ENCODE peak calls at places on chromosomes 1 and 21, in eight cellular contexts. One of them, this sample, is unnamed.

GRCh38 chr21:44354775-44355771 is 1.7 kb downstream of the TRPM2 start:
- DNase-seq in body of pancreas: no peak
- DNase-seq in B cell: peak
- DNase-seq in cardiac muscle cell: no peak
- DNase-seq in mesothelial cell of epicardium: no peak
- DNase-seq in endothelial cell: no peak
- DNase-seq in HL-60: peak
- DNase-seq in hepatocyte: no peak
- DNase-seq in this sample: peak

GRCh38 chr1:239388578-239388977 is 2.2 kb downstream of the CHRM3 start:
- DNase-seq in body of pancreas: peak
- DNase-seq in B cell: no peak
- DNase-seq in cardiac muscle cell: no peak
- DNase-seq in mesothelial cell of epicardium: no peak
- DNase-seq in endothelial cell: no peak
- DNase-seq in HL-60: no peak
- DNase-seq in hepatocyte: no peak
- DNase-seq in this sample: no peak

GRCh38 chr1:244065960-244066388 is 14.9 kb downstream of the ZBTB18 start:
- DNase-seq in body of pancreas: no peak
- DNase-seq in B cell: no peak
- DNase-seq in cardiac muscle cell: no peak
- DNase-seq in mesothelial cell of epicardium: no peak
- DNase-seq in endothelial cell: no peak
- DNase-seq in HL-60: no peak
- DNase-seq in hepatocyte: no peak
- DNase-seq in this sample: no peak

GRCh38 chr1:146019225-146020057 is 2.1 kb downstream of the HJV start:
- DNase-seq in body of pancreas: no peak
- DNase-seq in B cell: no peak
- DNase-seq in cardiac muscle cell: no peak
- DNase-seq in mesothelial cell of epicardium: no peak
- DNase-seq in endothelial cell: no peak
- DNase-seq in HL-60: no peak
- DNase-seq in hepatocyte: no peak
- DNase-seq in this sample: no peak

GRCh38 chr1:243745361-243745760 is 104.7 kb downstream of the AKT3 start:
- DNase-seq in body of pancreas: no peak
- DNase-seq in B cell: no peak
- DNase-seq in cardiac muscle cell: no peak
- DNase-seq in mesothelial cell of epicardium: no peak
- DNase-seq in endothelial cell: no peak
- DNase-seq in HL-60: no peak
- DNase-seq in hepatocyte: no peak
- DNase-seq in this sample: no peak

GRCh38 chr1:85322655-85323054 is 46.2 kb upstream of the BCL10 start:
- DNase-seq in body of pancreas: no peak
- DNase-seq in B cell: no peak
- DNase-seq in cardiac muscle cell: no peak
- DNase-seq in mesothelial cell of epicardium: no peak
- DNase-seq in endothelial cell: no peak
- DNase-seq in HL-60: no peak
- DNase-seq in hepatocyte: no peak
- DNase-seq in this sample: no peak

GRCh38 chr1:211520641-211521040 is 28.7 kb upstream of the RD3 start:
- DNase-seq in body of pancreas: no peak
- DNase-seq in B cell: no peak
- DNase-seq in cardiac muscle cell: no peak
- DNase-seq in mesothelial cell of epicardium: no peak
- DNase-seq in endothelial cell: no peak
- DNase-seq in HL-60: no peak
- DNase-seq in hepatocyte: no peak
- DNase-seq in this sample: no peak

GRCh38 chr21:16473965-16474364 is 744.2 kb downstream of the USP25 start:
- DNase-seq in body of pancreas: no peak
- DNase-seq in B cell: no peak
- DNase-seq in cardiac muscle cell: no peak
- DNase-seq in mesothelial cell of epicardium: no peak
- DNase-seq in endothelial cell: no peak
- DNase-seq in HL-60: no peak
- DNase-seq in hepatocyte: no peak
- DNase-seq in this sample: no peak

GRCh38 chr1:169367096-169367685 is 406 bp downstream of the NME7 start:
- DNase-seq in body of pancreas: no peak
- DNase-seq in B cell: no peak
- DNase-seq in cardiac muscle cell: no peak
- DNase-seq in mesothelial cell of epicardium: no peak
- DNase-seq in endothelial cell: no peak
- DNase-seq in HL-60: no peak
- DNase-seq in hepatocyte: peak
- DNase-seq in this sample: no peak

GRCh38 chr1:24364975-24365678 is 46.0 kb downstream of the GRHL3 start:
- DNase-seq in body of pancreas: peak
- DNase-seq in B cell: no peak
- DNase-seq in cardiac muscle cell: no peak
- DNase-seq in mesothelial cell of epicardium: no peak
- DNase-seq in endothelial cell: no peak
- DNase-seq in HL-60: peak
- DNase-seq in hepatocyte: no peak
- DNase-seq in this sample: peak

GRCh38 chr1:243984788-243985187 is 66.3 kb upstream of the ZBTB18 start:
- DNase-seq in body of pancreas: no peak
- DNase-seq in B cell: no peak
- DNase-seq in cardiac muscle cell: no peak
- DNase-seq in mesothelial cell of epicardium: no peak
- DNase-seq in endothelial cell: no peak
- DNase-seq in HL-60: no peak
- DNase-seq in hepatocyte: no peak
- DNase-seq in this sample: no peak

GRCh38 chr21:34788879-34789278 is 120.1 kb downstream of the CLIC6 start:
- DNase-seq in body of pancreas: no peak
- DNase-seq in B cell: no peak
- DNase-seq in cardiac muscle cell: no peak
- DNase-seq in mesothelial cell of epicardium: no peak
- DNase-seq in endothelial cell: no peak
- DNase-seq in HL-60: no peak
- DNase-seq in hepatocyte: no peak
- DNase-seq in this sample: no peak

GRCh38 chr21:36428789-36429671 is 43.8 kb downstream of the CHAF1B start:
- DNase-seq in body of pancreas: no peak
- DNase-seq in B cell: no peak
- DNase-seq in cardiac muscle cell: no peak
- DNase-seq in mesothelial cell of epicardium: no peak
- DNase-seq in endothelial cell: no peak
- DNase-seq in HL-60: no peak
- DNase-seq in hepatocyte: no peak
- DNase-seq in this sample: no peak

GRCh38 chr1:44568128-44568900 is 106.0 kb downstream of the TMEM53 start:
- DNase-seq in body of pancreas: peak
- DNase-seq in B cell: no peak
- DNase-seq in cardiac muscle cell: no peak
- DNase-seq in mesothelial cell of epicardium: no peak
- DNase-seq in endothelial cell: no peak
- DNase-seq in HL-60: no peak
- DNase-seq in hepatocyte: no peak
- DNase-seq in this sample: no peak

GRCh38 chr1:26069941-26070807 is 2.7 kb upstream of the TRIM63 start:
- DNase-seq in body of pancreas: no peak
- DNase-seq in B cell: no peak
- DNase-seq in cardiac muscle cell: no peak
- DNase-seq in mesothelial cell of epicardium: no peak
- DNase-seq in endothelial cell: no peak
- DNase-seq in HL-60: no peak
- DNase-seq in hepatocyte: no peak
- DNase-seq in this sample: no peak

GRCh38 chr1:30253361-30253760 is 470.0 kb downstream of the MATN1 start:
- DNase-seq in body of pancreas: no peak
- DNase-seq in B cell: no peak
- DNase-seq in cardiac muscle cell: no peak
- DNase-seq in mesothelial cell of epicardium: no peak
- DNase-seq in endothelial cell: no peak
- DNase-seq in HL-60: no peak
- DNase-seq in hepatocyte: no peak
- DNase-seq in this sample: no peak

GRCh38 chr1:226308166-226308722 is 720 bp downstream of the LIN9 start:
- DNase-seq in body of pancreas: peak
- DNase-seq in B cell: no peak
- DNase-seq in cardiac muscle cell: no peak
- DNase-seq in mesothelial cell of epicardium: no peak
- DNase-seq in endothelial cell: no peak
- DNase-seq in HL-60: no peak
- DNase-seq in hepatocyte: no peak
- DNase-seq in this sample: no peak

GRCh38 chr1:37817481-37817880 is 9.5 kb upstream of the YRDC start:
- DNase-seq in body of pancreas: peak
- DNase-seq in B cell: no peak
- DNase-seq in cardiac muscle cell: no peak
- DNase-seq in mesothelial cell of epicardium: no peak
- DNase-seq in endothelial cell: no peak
- DNase-seq in HL-60: no peak
- DNase-seq in hepatocyte: peak
- DNase-seq in this sample: no peak
- TF ChIP-seq CTCF in body of pancreas: no peak
- TF ChIP-seq CTCF in B cell: no peak
- TF ChIP-seq CTCF in cardiac muscle cell: no peak
- TF ChIP-seq CTCF in mesothelial cell of epicardium: no peak
- TF ChIP-seq CTCF in endothelial cell: no peak
- TF ChIP-seq CTCF in HL-60: no peak
- TF ChIP-seq CTCF in hepatocyte: no peak
- TF ChIP-seq CTCF in this sample: no peak

DNA sequence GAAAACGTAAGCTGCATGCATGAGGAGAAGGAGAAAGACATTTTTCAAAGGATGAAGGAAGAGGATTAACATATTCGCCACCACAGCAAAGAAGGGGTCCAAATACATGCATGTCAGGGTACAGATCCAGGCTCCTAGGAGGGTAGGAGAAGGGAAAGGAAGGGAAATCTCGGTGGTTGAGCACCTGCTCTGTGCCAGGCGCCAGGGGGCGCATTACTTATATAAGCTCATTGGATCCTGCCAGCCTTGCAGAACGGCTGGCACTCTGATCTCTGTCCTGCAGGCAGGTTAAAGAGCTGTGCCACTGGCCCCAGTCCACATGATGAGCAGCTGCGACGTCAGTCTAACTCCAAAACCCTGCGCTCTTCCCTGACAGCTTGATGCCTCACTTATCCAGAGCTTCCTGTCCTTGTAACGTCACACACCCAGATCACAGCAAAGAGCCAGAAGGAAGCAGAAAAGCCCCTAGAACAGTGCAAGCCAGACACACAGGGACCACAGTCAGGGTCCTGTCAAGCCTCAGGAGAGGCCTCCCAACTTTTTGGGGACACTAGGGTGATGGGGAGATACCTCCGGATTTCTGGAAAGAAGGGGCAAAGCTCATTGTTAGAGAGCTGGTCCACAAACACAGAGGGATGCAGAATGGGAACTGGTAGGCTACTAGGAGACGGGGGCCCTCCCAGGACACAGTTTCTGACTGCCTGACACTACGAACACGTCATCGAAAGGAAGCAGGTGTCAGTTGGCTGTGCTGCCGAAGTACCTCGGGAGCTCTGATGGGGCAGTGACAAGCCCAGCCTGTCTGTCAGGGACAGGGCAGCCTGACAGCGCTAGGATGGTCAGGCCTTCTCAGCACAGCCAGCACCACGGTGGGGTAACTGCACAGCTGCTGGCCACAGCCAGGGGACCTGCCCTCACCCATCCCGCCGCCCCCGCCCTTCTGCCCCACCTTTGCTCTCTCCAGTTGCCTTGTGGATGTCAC is 99.1 kb downstream of the BEND5 start:
- DNase-seq in body of pancreas: peak
- DNase-seq in B cell: peak
- DNase-seq in cardiac muscle cell: peak
- DNase-seq in mesothelial cell of epicardium: peak
- DNase-seq in endothelial cell: peak
- DNase-seq in HL-60: no peak
- DNase-seq in hepatocyte: peak
- DNase-seq in this sample: peak
- TF ChIP-seq CTCF in body of pancreas: peak
- TF ChIP-seq CTCF in B cell: peak
- TF ChIP-seq CTCF in cardiac muscle cell: peak
- TF ChIP-seq CTCF in mesothelial cell of epicardium: peak
- TF ChIP-seq CTCF in endothelial cell: peak
- TF ChIP-seq CTCF in HL-60: peak
- TF ChIP-seq CTCF in hepatocyte: peak
- TF ChIP-seq CTCF in this sample: peak

GRCh38 chr1:7258622-7259135 is 473.4 kb downstream of the CAMTA1 start:
- DNase-seq in body of pancreas: no peak
- DNase-seq in B cell: no peak
- DNase-seq in cardiac muscle cell: no peak
- DNase-seq in mesothelial cell of epicardium: no peak
- DNase-seq in endothelial cell: no peak
- DNase-seq in HL-60: no peak
- DNase-seq in hepatocyte: no peak
- DNase-seq in this sample: no peak

GRCh38 chr1:7262611-7263010 is 477.4 kb downstream of the CAMTA1 start:
- DNase-seq in body of pancreas: peak
- DNase-seq in B cell: no peak
- DNase-seq in cardiac muscle cell: no peak
- DNase-seq in mesothelial cell of epicardium: no peak
- DNase-seq in endothelial cell: no peak
- DNase-seq in HL-60: no peak
- DNase-seq in hepatocyte: no peak
- DNase-seq in this sample: no peak

GRCh38 chr1:7259955-7260354 is 474.7 kb downstream of the CAMTA1 start:
- DNase-seq in body of pancreas: no peak
- DNase-seq in B cell: no peak
- DNase-seq in cardiac muscle cell: no peak
- DNase-seq in mesothelial cell of epicardium: no peak
- DNase-seq in endothelial cell: no peak
- DNase-seq in HL-60: no peak
- DNase-seq in hepatocyte: no peak
- DNase-seq in this sample: no peak

GRCh38 chr1:7264101-7264500 is 478.8 kb downstream of the CAMTA1 start:
- DNase-seq in body of pancreas: no peak
- DNase-seq in B cell: no peak
- DNase-seq in cardiac muscle cell: no peak
- DNase-seq in mesothelial cell of epicardium: no peak
- DNase-seq in endothelial cell: no peak
- DNase-seq in HL-60: no peak
- DNase-seq in hepatocyte: no peak
- DNase-seq in this sample: no peak

DNA sequence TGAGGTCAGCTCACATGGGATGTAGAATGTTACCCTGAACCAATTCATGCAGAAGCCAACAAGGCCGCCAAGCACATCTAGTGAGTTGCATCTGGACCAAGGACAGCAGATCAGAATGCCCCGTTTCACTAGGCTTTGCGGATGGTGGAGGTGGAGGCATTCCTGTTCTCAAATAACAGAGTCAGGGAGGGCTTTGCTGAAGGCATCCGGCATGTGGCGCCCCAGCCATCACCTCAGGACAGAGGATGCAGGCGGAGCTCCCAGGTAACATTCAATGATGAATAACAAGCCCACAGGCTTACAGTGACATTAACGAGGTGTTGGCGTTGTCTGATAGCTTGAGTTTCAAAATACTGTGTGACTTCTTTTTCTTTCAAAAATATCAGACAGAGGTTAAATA is 476.2 kb downstream of the CAMTA1 start:
- DNase-seq in body of pancreas: no peak
- DNase-seq in B cell: no peak
- DNase-seq in cardiac muscle cell: no peak
- DNase-seq in mesothelial cell of epicardium: no peak
- DNase-seq in endothelial cell: no peak
- DNase-seq in HL-60: no peak
- DNase-seq in hepatocyte: no peak
- DNase-seq in this sample: no peak
- TF ChIP-seq CTCF in body of pancreas: no peak
- TF ChIP-seq CTCF in B cell: no peak
- TF ChIP-seq CTCF in cardiac muscle cell: no peak
- TF ChIP-seq CTCF in mesothelial cell of epicardium: no peak
- TF ChIP-seq CTCF in endothelial cell: no peak
- TF ChIP-seq CTCF in HL-60: no peak
- TF ChIP-seq CTCF in hepatocyte: no peak
- TF ChIP-seq CTCF in this sample: no peak

GRCh38 chr1:167669209-167670139 is 39.4 kb downstream of the RCSD1 start:
- DNase-seq in body of pancreas: no peak
- DNase-seq in B cell: no peak
- DNase-seq in cardiac muscle cell: peak
- DNase-seq in mesothelial cell of epicardium: no peak
- DNase-seq in endothelial cell: no peak
- DNase-seq in HL-60: no peak
- DNase-seq in hepatocyte: no peak
- DNase-seq in this sample: no peak
- TF ChIP-seq CTCF in body of pancreas: no peak
- TF ChIP-seq CTCF in B cell: no peak
- TF ChIP-seq CTCF in cardiac muscle cell: no peak
- TF ChIP-seq CTCF in mesothelial cell of epicardium: no peak
- TF ChIP-seq CTCF in endothelial cell: no peak
- TF ChIP-seq CTCF in HL-60: no peak
- TF ChIP-seq CTCF in hepatocyte: no peak
- TF ChIP-seq CTCF in this sample: no peak

This sample was measured in GM13976.